ENCODE peak calls at places on chromosomes 5 and 9, in nine cellular contexts. One of them, this sample, is unnamed.

GRCh38 chr9:70791936-70792335 is 329.5 kb downstream of the TRPM3 start:
- DNase-seq in NCI-H1092 treated with DMSO at 0.1 percent for 48 hours: no peak
- DNase-seq in GM12891: no peak
- DNase-seq in fibroblast of lung: no peak
- DNase-seq in iPS-NIHi11: peak
- DNase-seq in anterior cingulate cortex: no peak
- DNase-seq in NCI-H69: no peak
- DNase-seq in NCI-H1694: no peak
- DNase-seq in stimulated activated CD8-positive, alpha-beta memory T cell treated with anti-CD3 and anti-CD28 coated beads, Interleukin-4, amount 100 ng/mL, for 4 hours: no peak
- DNase-seq in this sample: no peak

GRCh38 chr9:117704024-117704575 is at the start of gene TLR4:
- DNase-seq in NCI-H1092 treated with DMSO at 0.1 percent for 48 hours: no peak
- DNase-seq in GM12891: no peak
- DNase-seq in fibroblast of lung: peak
- DNase-seq in iPS-NIHi11: no peak
- DNase-seq in anterior cingulate cortex: no peak
- DNase-seq in NCI-H69: peak
- DNase-seq in NCI-H1694: no peak
- DNase-seq in stimulated activated CD8-positive, alpha-beta memory T cell treated with anti-CD3 and anti-CD28 coated beads, Interleukin-4, amount 100 ng/mL, for 4 hours: no peak
- DNase-seq in this sample: no peak

GRCh38 chr5:150763023-150763793 is 4.4 kb upstream of the DCTN4 start:
- DNase-seq in NCI-H1092 treated with DMSO at 0.1 percent for 48 hours: peak
- DNase-seq in GM12891: no peak
- DNase-seq in fibroblast of lung: peak
- DNase-seq in iPS-NIHi11: no peak
- DNase-seq in anterior cingulate cortex: no peak
- DNase-seq in NCI-H69: peak
- DNase-seq in NCI-H1694: no peak
- DNase-seq in stimulated activated CD8-positive, alpha-beta memory T cell treated with anti-CD3 and anti-CD28 coated beads, Interleukin-4, amount 100 ng/mL, for 4 hours: no peak
- DNase-seq in this sample: peak

GRCh38 chr5:172775326-172776234 is 4.6 kb upstream of the DUSP1 start:
- DNase-seq in NCI-H1092 treated with DMSO at 0.1 percent for 48 hours: no peak
- DNase-seq in GM12891: no peak
- DNase-seq in fibroblast of lung: peak
- DNase-seq in iPS-NIHi11: no peak
- DNase-seq in anterior cingulate cortex: no peak
- DNase-seq in NCI-H69: no peak
- DNase-seq in NCI-H1694: no peak
- DNase-seq in stimulated activated CD8-positive, alpha-beta memory T cell treated with anti-CD3 and anti-CD28 coated beads, Interleukin-4, amount 100 ng/mL, for 4 hours: no peak
- DNase-seq in this sample: no peak

GRCh38 chr9:96719538-96720315 is 58.2 kb downstream of the ZNF510 start:
- DNase-seq in NCI-H1092 treated with DMSO at 0.1 percent for 48 hours: peak
- DNase-seq in GM12891: no peak
- DNase-seq in fibroblast of lung: no peak
- DNase-seq in iPS-NIHi11: peak
- DNase-seq in anterior cingulate cortex: no peak
- DNase-seq in NCI-H69: peak
- DNase-seq in NCI-H1694: no peak
- DNase-seq in stimulated activated CD8-positive, alpha-beta memory T cell treated with anti-CD3 and anti-CD28 coated beads, Interleukin-4, amount 100 ng/mL, for 4 hours: no peak
- DNase-seq in this sample: no peak

GRCh38 chr5:52181403-52181802 is 606.3 kb upstream of the ITGA1 start:
- DNase-seq in NCI-H1092 treated with DMSO at 0.1 percent for 48 hours: no peak
- DNase-seq in GM12891: no peak
- DNase-seq in fibroblast of lung: no peak
- DNase-seq in iPS-NIHi11: no peak
- DNase-seq in anterior cingulate cortex: no peak
- DNase-seq in NCI-H69: no peak
- DNase-seq in NCI-H1694: no peak
- DNase-seq in stimulated activated CD8-positive, alpha-beta memory T cell treated with anti-CD3 and anti-CD28 coated beads, Interleukin-4, amount 100 ng/mL, for 4 hours: no peak
- DNase-seq in this sample: no peak

GRCh38 chr5:91928751-91929521 is 545.8 kb upstream of the ARRDC3 start:
- DNase-seq in NCI-H1092 treated with DMSO at 0.1 percent for 48 hours: peak
- DNase-seq in GM12891: no peak
- DNase-seq in fibroblast of lung: peak
- DNase-seq in iPS-NIHi11: peak
- DNase-seq in anterior cingulate cortex: no peak
- DNase-seq in NCI-H69: peak
- DNase-seq in NCI-H1694: no peak
- DNase-seq in stimulated activated CD8-positive, alpha-beta memory T cell treated with anti-CD3 and anti-CD28 coated beads, Interleukin-4, amount 100 ng/mL, for 4 hours: no peak
- DNase-seq in this sample: peak

GRCh38 chr9:120925535-120926396 is 830 bp downstream of the TRAF1 start:
- DNase-seq in NCI-H1092 treated with DMSO at 0.1 percent for 48 hours: no peak
- DNase-seq in GM12891: no peak
- DNase-seq in fibroblast of lung: peak
- DNase-seq in iPS-NIHi11: no peak
- DNase-seq in anterior cingulate cortex: no peak
- DNase-seq in NCI-H69: no peak
- DNase-seq in NCI-H1694: no peak
- DNase-seq in stimulated activated CD8-positive, alpha-beta memory T cell treated with anti-CD3 and anti-CD28 coated beads, Interleukin-4, amount 100 ng/mL, for 4 hours: peak
- DNase-seq in this sample: no peak

GRCh38 chr5:14547660-14548059 is 33.9 kb upstream of the OTULINL start:
- DNase-seq in NCI-H1092 treated with DMSO at 0.1 percent for 48 hours: no peak
- DNase-seq in GM12891: no peak
- DNase-seq in fibroblast of lung: no peak
- DNase-seq in iPS-NIHi11: no peak
- DNase-seq in anterior cingulate cortex: no peak
- DNase-seq in NCI-H69: no peak
- DNase-seq in NCI-H1694: no peak
- DNase-seq in stimulated activated CD8-positive, alpha-beta memory T cell treated with anti-CD3 and anti-CD28 coated beads, Interleukin-4, amount 100 ng/mL, for 4 hours: no peak
- DNase-seq in this sample: no peak

GRCh38 chr9:86600977-86601376 is 246.8 kb upstream of the TUT7 start:
- DNase-seq in NCI-H1092 treated with DMSO at 0.1 percent for 48 hours: no peak
- DNase-seq in GM12891: no peak
- DNase-seq in fibroblast of lung: no peak
- DNase-seq in iPS-NIHi11: no peak
- DNase-seq in anterior cingulate cortex: no peak
- DNase-seq in NCI-H69: no peak
- DNase-seq in NCI-H1694: no peak
- DNase-seq in stimulated activated CD8-positive, alpha-beta memory T cell treated with anti-CD3 and anti-CD28 coated beads, Interleukin-4, amount 100 ng/mL, for 4 hours: no peak
- DNase-seq in this sample: no peak

GRCh38 chr9:113417370-113417769 is 6.8 kb downstream of the C9orf43 start:
- DNase-seq in NCI-H1092 treated with DMSO at 0.1 percent for 48 hours: no peak
- DNase-seq in GM12891: no peak
- DNase-seq in fibroblast of lung: no peak
- DNase-seq in iPS-NIHi11: no peak
- DNase-seq in anterior cingulate cortex: no peak
- DNase-seq in NCI-H69: peak
- DNase-seq in NCI-H1694: no peak
- DNase-seq in stimulated activated CD8-positive, alpha-beta memory T cell treated with anti-CD3 and anti-CD28 coated beads, Interleukin-4, amount 100 ng/mL, for 4 hours: no peak
- DNase-seq in this sample: no peak

GRCh38 chr9:70263421-70263820 is 4.6 kb downstream of the SMC5 start:
- DNase-seq in NCI-H1092 treated with DMSO at 0.1 percent for 48 hours: no peak
- DNase-seq in GM12891: no peak
- DNase-seq in fibroblast of lung: peak
- DNase-seq in iPS-NIHi11: no peak
- DNase-seq in anterior cingulate cortex: no peak
- DNase-seq in NCI-H69: no peak
- DNase-seq in NCI-H1694: no peak
- DNase-seq in stimulated activated CD8-positive, alpha-beta memory T cell treated with anti-CD3 and anti-CD28 coated beads, Interleukin-4, amount 100 ng/mL, for 4 hours: no peak
- DNase-seq in this sample: no peak

GRCh38 chr5:22852807-22853670 is at the start of gene CDH12:
- DNase-seq in NCI-H1092 treated with DMSO at 0.1 percent for 48 hours: peak
- DNase-seq in GM12891: no peak
- DNase-seq in fibroblast of lung: peak
- DNase-seq in iPS-NIHi11: peak
- DNase-seq in anterior cingulate cortex: peak
- DNase-seq in NCI-H69: peak
- DNase-seq in NCI-H1694: no peak
- DNase-seq in stimulated activated CD8-positive, alpha-beta memory T cell treated with anti-CD3 and anti-CD28 coated beads, Interleukin-4, amount 100 ng/mL, for 4 hours: no peak
- DNase-seq in this sample: peak

GRCh38 chr5:1552469-1553255 is 28.9 kb upstream of the LPCAT1 start:
- DNase-seq in NCI-H1092 treated with DMSO at 0.1 percent for 48 hours: peak
- DNase-seq in GM12891: no peak
- DNase-seq in fibroblast of lung: peak
- DNase-seq in iPS-NIHi11: no peak
- DNase-seq in anterior cingulate cortex: peak
- DNase-seq in NCI-H69: no peak
- DNase-seq in NCI-H1694: no peak
- DNase-seq in stimulated activated CD8-positive, alpha-beta memory T cell treated with anti-CD3 and anti-CD28 coated beads, Interleukin-4, amount 100 ng/mL, for 4 hours: no peak
- DNase-seq in this sample: no peak

GRCh38 chr5:10760033-10760975 is 730 bp downstream of the DAP start:
- DNase-seq in NCI-H1092 treated with DMSO at 0.1 percent for 48 hours: peak
- DNase-seq in GM12891: peak
- DNase-seq in fibroblast of lung: peak
- DNase-seq in iPS-NIHi11: peak
- DNase-seq in anterior cingulate cortex: no peak
- DNase-seq in NCI-H69: peak
- DNase-seq in NCI-H1694: peak
- DNase-seq in stimulated activated CD8-positive, alpha-beta memory T cell treated with anti-CD3 and anti-CD28 coated beads, Interleukin-4, amount 100 ng/mL, for 4 hours: no peak
- DNase-seq in this sample: peak

GRCh38 chr9:28024616-28025147 is 451.4 kb upstream of the C9orf72 start:
- DNase-seq in NCI-H1092 treated with DMSO at 0.1 percent for 48 hours: peak
- DNase-seq in GM12891: no peak
- DNase-seq in fibroblast of lung: no peak
- DNase-seq in iPS-NIHi11: no peak
- DNase-seq in anterior cingulate cortex: no peak
- DNase-seq in NCI-H69: peak
- DNase-seq in NCI-H1694: peak
- DNase-seq in stimulated activated CD8-positive, alpha-beta memory T cell treated with anti-CD3 and anti-CD28 coated beads, Interleukin-4, amount 100 ng/mL, for 4 hours: no peak
- DNase-seq in this sample: no peak

GRCh38 chr5:111099058-111099778 is 7.1 kb downstream of the WDR36 start:
- DNase-seq in NCI-H1092 treated with DMSO at 0.1 percent for 48 hours: no peak
- DNase-seq in GM12891: no peak
- DNase-seq in fibroblast of lung: peak
- DNase-seq in iPS-NIHi11: no peak
- DNase-seq in anterior cingulate cortex: no peak
- DNase-seq in NCI-H69: no peak
- DNase-seq in NCI-H1694: no peak
- DNase-seq in stimulated activated CD8-positive, alpha-beta memory T cell treated with anti-CD3 and anti-CD28 coated beads, Interleukin-4, amount 100 ng/mL, for 4 hours: no peak
- DNase-seq in this sample: no peak

GRCh38 chr5:170330568-170331054 is 33.0 kb upstream of the LCP2 start:
- DNase-seq in NCI-H1092 treated with DMSO at 0.1 percent for 48 hours: no peak
- DNase-seq in GM12891: no peak
- DNase-seq in fibroblast of lung: no peak
- DNase-seq in iPS-NIHi11: no peak
- DNase-seq in anterior cingulate cortex: no peak
- DNase-seq in NCI-H69: no peak
- DNase-seq in NCI-H1694: no peak
- DNase-seq in stimulated activated CD8-positive, alpha-beta memory T cell treated with anti-CD3 and anti-CD28 coated beads, Interleukin-4, amount 100 ng/mL, for 4 hours: no peak
- DNase-seq in this sample: no peak

GRCh38 chr5:141929398-141930058 is 5.9 kb downstream of the DELE1 start:
- DNase-seq in NCI-H1092 treated with DMSO at 0.1 percent for 48 hours: no peak
- DNase-seq in GM12891: no peak
- DNase-seq in fibroblast of lung: no peak
- DNase-seq in iPS-NIHi11: no peak
- DNase-seq in anterior cingulate cortex: no peak
- DNase-seq in NCI-H69: no peak
- DNase-seq in NCI-H1694: no peak
- DNase-seq in stimulated activated CD8-positive, alpha-beta memory T cell treated with anti-CD3 and anti-CD28 coated beads, Interleukin-4, amount 100 ng/mL, for 4 hours: no peak
- DNase-seq in this sample: no peak

GRCh38 chr5:159854916-159855315 is 61.4 kb upstream of the ADRA1B start:
- DNase-seq in NCI-H1092 treated with DMSO at 0.1 percent for 48 hours: no peak
- DNase-seq in GM12891: no peak
- DNase-seq in fibroblast of lung: peak
- DNase-seq in iPS-NIHi11: no peak
- DNase-seq in anterior cingulate cortex: no peak
- DNase-seq in NCI-H69: no peak
- DNase-seq in NCI-H1694: no peak
- DNase-seq in stimulated activated CD8-positive, alpha-beta memory T cell treated with anti-CD3 and anti-CD28 coated beads, Interleukin-4, amount 100 ng/mL, for 4 hours: no peak
- DNase-seq in this sample: no peak

GRCh38 chr5:4097194-4097593 is 501.6 kb downstream of the IRX1 start:
- DNase-seq in NCI-H1092 treated with DMSO at 0.1 percent for 48 hours: no peak
- DNase-seq in GM12891: no peak
- DNase-seq in fibroblast of lung: no peak
- DNase-seq in iPS-NIHi11: no peak
- DNase-seq in anterior cingulate cortex: no peak
- DNase-seq in NCI-H69: no peak
- DNase-seq in NCI-H1694: no peak
- DNase-seq in stimulated activated CD8-positive, alpha-beta memory T cell treated with anti-CD3 and anti-CD28 coated beads, Interleukin-4, amount 100 ng/mL, for 4 hours: no peak
- DNase-seq in this sample: no peak

GRCh38 chr5:158701406-158702177 is 398.1 kb downstream of the EBF1 start:
- DNase-seq in NCI-H1092 treated with DMSO at 0.1 percent for 48 hours: no peak
- DNase-seq in GM12891: no peak
- DNase-seq in fibroblast of lung: no peak
- DNase-seq in iPS-NIHi11: no peak
- DNase-seq in anterior cingulate cortex: no peak
- DNase-seq in NCI-H69: no peak
- DNase-seq in NCI-H1694: peak
- DNase-seq in stimulated activated CD8-positive, alpha-beta memory T cell treated with anti-CD3 and anti-CD28 coated beads, Interleukin-4, amount 100 ng/mL, for 4 hours: no peak
- DNase-seq in this sample: no peak

GRCh38 chr5:120017523-120017922 is 388.2 kb downstream of the FAM170A start:
- DNase-seq in NCI-H1092 treated with DMSO at 0.1 percent for 48 hours: no peak
- DNase-seq in GM12891: no peak
- DNase-seq in fibroblast of lung: peak
- DNase-seq in iPS-NIHi11: no peak
- DNase-seq in anterior cingulate cortex: no peak
- DNase-seq in NCI-H69: peak
- DNase-seq in NCI-H1694: no peak
- DNase-seq in stimulated activated CD8-positive, alpha-beta memory T cell treated with anti-CD3 and anti-CD28 coated beads, Interleukin-4, amount 100 ng/mL, for 4 hours: no peak
- DNase-seq in this sample: no peak

GRCh38 chr5:59124983-59125960 is 542.4 kb downstream of the RAB3C start:
- DNase-seq in NCI-H1092 treated with DMSO at 0.1 percent for 48 hours: peak
- DNase-seq in GM12891: no peak
- DNase-seq in fibroblast of lung: peak
- DNase-seq in iPS-NIHi11: no peak
- DNase-seq in anterior cingulate cortex: no peak
- DNase-seq in NCI-H69: peak
- DNase-seq in NCI-H1694: no peak
- DNase-seq in stimulated activated CD8-positive, alpha-beta memory T cell treated with anti-CD3 and anti-CD28 coated beads, Interleukin-4, amount 100 ng/mL, for 4 hours: no peak
- DNase-seq in this sample: no peak

GRCh38 chr5:143066556-143067281 is 296.5 kb downstream of the ARHGAP26 start:
- DNase-seq in NCI-H1092 treated with DMSO at 0.1 percent for 48 hours: peak
- DNase-seq in GM12891: no peak
- DNase-seq in fibroblast of lung: peak
- DNase-seq in iPS-NIHi11: peak
- DNase-seq in anterior cingulate cortex: no peak
- DNase-seq in NCI-H69: peak
- DNase-seq in NCI-H1694: no peak
- DNase-seq in stimulated activated CD8-positive, alpha-beta memory T cell treated with anti-CD3 and anti-CD28 coated beads, Interleukin-4, amount 100 ng/mL, for 4 hours: no peak
- DNase-seq in this sample: no peak

GRCh38 chr9:129333961-129334743 is 156.1 kb upstream of the IER5L start:
- DNase-seq in NCI-H1092 treated with DMSO at 0.1 percent for 48 hours: peak
- DNase-seq in GM12891: no peak
- DNase-seq in fibroblast of lung: peak
- DNase-seq in iPS-NIHi11: peak
- DNase-seq in anterior cingulate cortex: no peak
- DNase-seq in NCI-H69: peak
- DNase-seq in NCI-H1694: no peak
- DNase-seq in stimulated activated CD8-positive, alpha-beta memory T cell treated with anti-CD3 and anti-CD28 coated beads, Interleukin-4, amount 100 ng/mL, for 4 hours: no peak
- DNase-seq in this sample: no peak

GRCh38 chr9:114572199-114572598 is 15.4 kb upstream of the ATP6V1G1 start:
- DNase-seq in NCI-H1092 treated with DMSO at 0.1 percent for 48 hours: no peak
- DNase-seq in GM12891: no peak
- DNase-seq in fibroblast of lung: no peak
- DNase-seq in iPS-NIHi11: no peak
- DNase-seq in anterior cingulate cortex: no peak
- DNase-seq in NCI-H69: no peak
- DNase-seq in NCI-H1694: no peak
- DNase-seq in stimulated activated CD8-positive, alpha-beta memory T cell treated with anti-CD3 and anti-CD28 coated beads, Interleukin-4, amount 100 ng/mL, for 4 hours: no peak
- DNase-seq in this sample: no peak

This sample was measured in NCI-H146.